ENCODE peak calls at places on chromosome 22, in five cellular contexts. R is A549, C is WTC11, F is H1, A is K562. Y is an unnamed sample.

GRCh38 chr22:17268501-17269223 is 49.4 kb upstream of the ADA2 start:
- DNase-seq in R (no peak), C (no peak), F (no peak), A (peak; percentile 65), Y (no peak)

GRCh38 chr22:31332886-31333285 is 13.3 kb downstream of the PATZ1 start:
- DNase-seq in R (no peak), C (no peak), F (no peak), A (no peak), Y (no peak)

GRCh38 chr22:49183826-49184216 is 643.9 kb downstream of the BRD1 start:
- DNase-seq in R (no peak), C (no peak), F (no peak), A (no peak), Y (no peak)

GRCh38 chr22:36464715-36465231 is 16.7 kb downstream of the TXN2 start:
- DNase-seq in R (no peak), C (no peak), F (no peak), A (no peak), Y (no peak)

GRCh38 chr22:26564672-26565071 is 25.3 kb downstream of the TPST2 start:
- DNase-seq in R (no peak), C (no peak), F (no peak), A (no peak), Y (no peak)

GRCh38 chr22:40920526-40920925 is 30.7 kb upstream of the RBX1 start:
- DNase-seq in R (no peak), C (no peak), F (no peak), A (no peak), Y (no peak)

GRCh38 chr22:26673485-26673884 is 16.1 kb downstream of the MIAT start:
- DNase-seq in R (no peak), C (no peak), F (no peak), A (no peak), Y (no peak)

GRCh38 chr22:37459211-37459610 is 27.0 kb downstream of the MFNG start:
- DNase-seq in R (no peak), C (no peak), F (no peak), A (no peak), Y (no peak)

GRCh38 chr22:45090364-45090960 is 73.3 kb upstream of the NUP50 start:
- DNase-seq in R (no peak), C (peak; percentile 54), F (peak; percentile 44), A (no peak), Y (no peak)

GRCh38 chr22:16962501-16962900 is 45.5 kb downstream of the GAB4 start:
- DNase-seq in R (no peak), C (no peak), F (no peak), A (peak; percentile 6), Y (no peak)

GRCh38 chr22:19232620-19233019 is 54.1 kb upstream of the SLC25A1 start:
- DNase-seq in R (no peak), C (no peak), F (no peak), A (no peak), Y (peak; percentile 8)

GRCh38 chr22:39699631-39700348 is 129.2 kb downstream of the CACNA1I start:
- DNase-seq in R (no peak), C (no peak), F (no peak), A (no peak), Y (no peak)

GRCh38 chr22:48719978-48720661 is 1107.6 kb downstream of the BRD1 start:
- DNase-seq in R (peak; percentile 10), C (peak; percentile 71), F (no peak), A (peak; percentile 72), Y (no peak)

GRCh38 chr22:40603088-40603605 is 33.4 kb downstream of the MRTFA start:
- DNase-seq in R (no peak), C (no peak), F (no peak), A (no peak), Y (peak; percentile 71)

GRCh38 chr22:25741692-25742626 is at the start of gene MYO18B:
- DNase-seq in R (no peak), C (no peak), F (no peak), A (peak; percentile 89), Y (no peak)

GRCh38 chr22:49324527-49325491 is 502.9 kb downstream of the BRD1 start:
- DNase-seq in R (no peak), C (no peak), F (no peak), A (no peak), Y (no peak)

GRCh38 chr22:20579273-20580120 is 72.1 kb downstream of the MED15 start:
- DNase-seq in R (no peak), C (no peak), F (no peak), A (no peak), Y (no peak)

GRCh38 chr22:20096574-20097420 is 16.8 kb downstream of the DGCR8 start:
- DNase-seq in R (no peak), C (no peak), F (no peak), A (no peak), Y (no peak)

GRCh38 chr22:31055322-31056159 is 25.6 kb upstream of the SMTN start:
- DNase-seq in R (peak; percentile 92), C (peak; percentile 27), F (no peak), A (no peak), Y (peak; percentile 82)

GRCh38 chr22:46303347-46303965 is 6.8 kb downstream of the GTSE1 start:
- DNase-seq in R (no peak), C (no peak), F (no peak), A (no peak), Y (no peak)
- TF ChIP-seq JUN in R (no peak), C (no peak), F (no peak), A (no peak), Y (no peak)

GRCh38 chr22:47655930-47656329 is 893.5 kb downstream of the TBC1D22A start:
- DNase-seq in R (no peak), C (no peak), F (no peak), A (no peak), Y (no peak)
- TF ChIP-seq JUN in R (no peak), C (no peak), F (no peak), A (no peak), Y (no peak)

GRCh38 chr22:33025675-33026074 is 32.5 kb downstream of the SYN3 start:
- DNase-seq in R (no peak), C (no peak), F (no peak), A (no peak), Y (no peak)

GRCh38 chr22:33022231-33022630 is 36.0 kb downstream of the SYN3 start:
- DNase-seq in R (no peak), C (no peak), F (no peak), A (no peak), Y (no peak)

GRCh38 chr22:33020721-33021120 is 37.5 kb downstream of the SYN3 start:
- DNase-seq in R (no peak), C (no peak), F (no peak), A (no peak), Y (no peak)

GRCh38 chr22:33024626-33025025 is 33.6 kb downstream of the SYN3 start:
- DNase-seq in R (no peak), C (no peak), F (no peak), A (no peak), Y (no peak)

GRCh38 chr22:33023119-33023827 is 34.9 kb downstream of the SYN3 start:
- DNase-seq in R (no peak), C (no peak), F (no peak), A (no peak), Y (no peak)
- TF ChIP-seq JUN in R (no peak), C (no peak), F (no peak), A (no peak), Y (no peak)

DNA sequence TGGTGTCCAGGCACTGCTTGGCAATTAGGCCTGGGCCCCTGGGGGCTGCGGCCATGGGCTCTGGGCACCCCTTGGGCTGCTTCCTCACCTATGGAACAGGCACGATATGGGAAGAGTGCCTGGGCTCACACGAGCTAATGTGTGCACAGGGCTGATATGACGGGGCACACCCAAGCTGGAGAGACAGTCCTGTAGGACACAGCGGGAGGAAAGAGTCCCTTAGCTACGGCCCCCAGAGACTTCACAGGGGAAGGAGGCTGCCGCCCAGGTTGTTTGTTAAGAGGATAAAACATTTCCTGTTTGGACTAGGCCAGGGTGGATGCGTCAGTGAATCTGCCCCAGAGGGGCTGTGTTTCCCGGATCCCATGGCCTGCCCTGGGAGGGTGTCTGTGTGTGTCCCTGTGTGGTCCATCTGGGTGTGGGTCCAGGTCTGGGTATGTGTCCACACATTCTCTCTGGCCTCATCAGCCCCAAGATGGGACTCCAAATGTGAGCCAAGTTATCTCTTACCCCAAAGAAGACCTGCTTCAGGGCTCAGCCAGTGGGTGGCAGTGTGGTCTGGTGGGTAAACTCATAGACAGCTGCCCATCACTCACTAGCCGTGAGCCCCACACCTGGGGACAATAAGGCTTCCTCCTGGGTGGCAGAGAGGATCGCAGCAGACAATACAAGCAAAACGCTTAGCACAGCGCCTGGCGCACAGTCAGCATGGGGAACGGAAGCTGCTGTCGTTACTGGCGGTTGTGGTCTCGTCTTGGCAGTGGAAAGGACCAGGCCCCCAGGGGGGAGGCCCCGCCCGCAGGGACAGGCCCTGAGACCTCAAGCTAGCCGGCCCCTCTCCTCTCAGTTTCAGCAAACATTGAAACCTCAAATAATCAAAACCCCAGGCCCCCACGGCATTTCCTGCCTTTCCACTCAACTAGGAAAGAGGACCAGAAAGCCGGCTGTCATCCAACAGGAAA is 3.2 kb upstream of the EMID1 start:
- DNase-seq in R (peak; percentile 18), C (peak; percentile 59), F (no peak), A (peak; percentile 36), Y (peak; percentile 26)
- TF ChIP-seq JUN in R (no peak), C (no peak), F (no peak), A (no peak), Y (no peak)

GRCh38 chr22:43567691-43568308 is 156.0 kb downstream of the MPPED1 start:
- DNase-seq in R (no peak), C (no peak), F (no peak), A (no peak), Y (no peak)
- TF ChIP-seq JUN in R (no peak), C (no peak), F (no peak), A (no peak), Y (no peak)

Y was measured in endothelial cell of umbilical vein.